ENCODE peak calls at places on chromosomes 2 and 18, in six cellular contexts. V is fibroblast of lung, W is cardiac muscle cell, M is GM20000, K is neural crest cell, X is foreskin fibroblast. T is an unnamed sample.

GRCh38 chr2:241025639-241026038 is 27.2 kb downstream of the SNED1 start:
- DNase-seq in V (no peak), W (no peak), M (no peak), K (no peak), X (no peak), T (no peak)

GRCh38 chr2:173881466-173881865 is 83.7 kb downstream of the SP3 start:
- DNase-seq in V (peak), W (peak), M (no peak), K (no peak), X (peak), T (no peak)

GRCh38 chr2:232741284-232741683 is 35.1 kb downstream of the KCNJ13 start:
- DNase-seq in V (no peak), W (no peak), M (no peak), K (no peak), X (no peak), T (no peak)

GRCh38 chr18:79011300-79011870 is 31.8 kb downstream of the SALL3 start:
- DNase-seq in V (no peak), W (no peak), M (no peak), K (no peak), X (no peak), T (no peak)

GRCh38 chr2:38748857-38749804 is 2.0 kb downstream of the SRSF7 start:
- DNase-seq in V (no peak), W (no peak), M (no peak), K (no peak), X (no peak), T (no peak)

GRCh38 chr2:200765995-200766660 is 45.6 kb upstream of the BZW1 start:
- DNase-seq in V (peak), W (no peak), M (no peak), K (no peak), X (no peak), T (no peak)

GRCh38 chr2:134173338-134174016 is 80.4 kb upstream of the MGAT5 start:
- DNase-seq in V (no peak), W (peak), M (no peak), K (no peak), X (no peak), T (no peak)

GRCh38 chr18:5093902-5094301 is 103.2 kb downstream of the AKAIN1 start:
- DNase-seq in V (no peak), W (no peak), M (no peak), K (no peak), X (no peak), T (no peak)

GRCh38 chr18:69985239-69985638 is 37.6 kb upstream of the CD226 start:
- DNase-seq in V (no peak), W (no peak), M (no peak), K (no peak), X (no peak), T (no peak)

GRCh38 chr2:203681978-203682377 is 24.5 kb upstream of the CD28 start:
- DNase-seq in V (peak), W (no peak), M (no peak), K (no peak), X (no peak), T (peak)

GRCh38 chr2:209614630-209615369 is 156.8 kb upstream of the UNC80 start:
- DNase-seq in V (peak), W (peak), M (no peak), K (no peak), X (no peak), T (no peak)

GRCh38 chr2:107730898-107731297 is 95.8 kb upstream of the RGPD4 start:
- DNase-seq in V (peak), W (no peak), M (no peak), K (no peak), X (no peak), T (no peak)

GRCh38 chr2:1778566-1778965 is 34.3 kb upstream of the PXDN start:
- DNase-seq in V (no peak), W (no peak), M (no peak), K (no peak), X (no peak), T (no peak)

GRCh38 chr18:39186008-39186407 is 1620.4 kb upstream of the CELF4 start:
- DNase-seq in V (no peak), W (no peak), M (no peak), K (no peak), X (no peak), T (no peak)

GRCh38 chr2:234666911-234667310 is 170.0 kb upstream of the ARL4C start:
- DNase-seq in V (no peak), W (no peak), M (no peak), K (no peak), X (no peak), T (no peak)

GRCh38 chr18:9849407-9849961 is 36.3 kb upstream of the TXNDC2 start:
- DNase-seq in V (no peak), W (no peak), M (no peak), K (no peak), X (no peak), T (peak)

GRCh38 chr2:207727256-207727655 is 15.8 kb downstream of the CCNYL1 start:
- DNase-seq in V (peak), W (no peak), M (no peak), K (no peak), X (peak), T (no peak)

GRCh38 chr2:187499941-187500532 is 52.0 kb upstream of the CALCRL start:
- DNase-seq in V (peak), W (peak), M (peak), K (peak), X (peak), T (peak)

GRCh38 chr18:71194438-71194837 is 905.6 kb downstream of the SOCS6 start:
- DNase-seq in V (no peak), W (no peak), M (no peak), K (no peak), X (no peak), T (no peak)

GRCh38 chr18:12960395-12960794 is 12.6 kb downstream of the SEH1L start:
- DNase-seq in V (no peak), W (no peak), M (no peak), K (no peak), X (no peak), T (no peak)

GRCh38 chr2:86631846-86632485 is 8.3 kb upstream of the RNF103 start:
- DNase-seq in V (no peak), W (no peak), M (no peak), K (no peak), X (no peak), T (no peak)

GRCh38 chr2:170816499-170817246 is at the start of gene GAD1:
- DNase-seq in V (peak), W (peak), M (peak), K (no peak), X (peak), T (peak)

GRCh38 chr18:56702946-56703345 is 51.8 kb downstream of the WDR7 start:
- DNase-seq in V (peak), W (peak), M (peak), K (peak), X (peak), T (peak)

GRCh38 chr2:32572030-32572429 is 55.8 kb upstream of the TTC27 start:
- DNase-seq in V (no peak), W (no peak), M (no peak), K (no peak), X (no peak), T (no peak)

GRCh38 chr2:237601453-237602116 is 11.1 kb upstream of the RAB17 start:
- DNase-seq in V (no peak), W (peak), M (no peak), K (no peak), X (no peak), T (no peak)

GRCh38 chr2:73212448-73213176 is 1.4 kb upstream of the SMYD5 start:
- DNase-seq in V (peak), W (peak), M (peak), K (peak), X (peak), T (peak)

GRCh38 chr2:73700661-73701447 is 36.3 kb downstream of the TPRKB start:
- DNase-seq in V (no peak), W (no peak), M (no peak), K (no peak), X (no peak), T (no peak)

GRCh38 chr2:150303281-150303680 is 184.2 kb downstream of the RND3 start:
- DNase-seq in V (no peak), W (no peak), M (no peak), K (no peak), X (no peak), T (no peak)

GRCh38 chr2:236051351-236051750 is 116.8 kb downstream of the GBX2 start:
- DNase-seq in V (no peak), W (no peak), M (no peak), K (no peak), X (no peak), T (no peak)

GRCh38 chr2:144692661-144693060 is 172.7 kb upstream of the ZEB2 start:
- DNase-seq in V (no peak), W (no peak), M (no peak), K (no peak), X (no peak), T (no peak)

GRCh38 chr18:12038082-12038660 is 55.5 kb upstream of the ANKRD62 start:
- DNase-seq in V (peak), W (no peak), M (no peak), K (no peak), X (no peak), T (no peak)

GRCh38 chr2:19349911-19350677 is 8.3 kb downstream of the OSR1 start:
- DNase-seq in V (peak), W (peak), M (peak), K (peak), X (no peak), T (peak)
- TF ChIP-seq CTCF in V (peak), W (peak), M (peak), K (peak), X (peak), T (peak)

GRCh38 chr2:20103514-20103913 is 52.1 kb upstream of the LAPTM4A start:
- DNase-seq in V (no peak), W (peak), M (no peak), K (no peak), X (peak), T (no peak)
- TF ChIP-seq CTCF in V (no peak), W (peak), M (no peak), K (peak), X (no peak), T (peak)

GRCh38 chr2:239397856-239398470 is 2.9 kb downstream of the HDAC4 start:
- DNase-seq in V (peak), W (no peak), M (no peak), K (no peak), X (peak), T (no peak)

GRCh38 chr2:239394978-239395377 is 5.8 kb downstream of the HDAC4 start:
- DNase-seq in V (no peak), W (no peak), M (no peak), K (no peak), X (no peak), T (no peak)

GRCh38 chr2:239395524-239395923 is 5.3 kb downstream of the HDAC4 start:
- DNase-seq in V (no peak), W (peak), M (no peak), K (no peak), X (no peak), T (no peak)

GRCh38 chr2:239398536-239398935 is 2.3 kb downstream of the HDAC4 start:
- DNase-seq in V (no peak), W (no peak), M (no peak), K (no peak), X (no peak), T (no peak)

DNA sequence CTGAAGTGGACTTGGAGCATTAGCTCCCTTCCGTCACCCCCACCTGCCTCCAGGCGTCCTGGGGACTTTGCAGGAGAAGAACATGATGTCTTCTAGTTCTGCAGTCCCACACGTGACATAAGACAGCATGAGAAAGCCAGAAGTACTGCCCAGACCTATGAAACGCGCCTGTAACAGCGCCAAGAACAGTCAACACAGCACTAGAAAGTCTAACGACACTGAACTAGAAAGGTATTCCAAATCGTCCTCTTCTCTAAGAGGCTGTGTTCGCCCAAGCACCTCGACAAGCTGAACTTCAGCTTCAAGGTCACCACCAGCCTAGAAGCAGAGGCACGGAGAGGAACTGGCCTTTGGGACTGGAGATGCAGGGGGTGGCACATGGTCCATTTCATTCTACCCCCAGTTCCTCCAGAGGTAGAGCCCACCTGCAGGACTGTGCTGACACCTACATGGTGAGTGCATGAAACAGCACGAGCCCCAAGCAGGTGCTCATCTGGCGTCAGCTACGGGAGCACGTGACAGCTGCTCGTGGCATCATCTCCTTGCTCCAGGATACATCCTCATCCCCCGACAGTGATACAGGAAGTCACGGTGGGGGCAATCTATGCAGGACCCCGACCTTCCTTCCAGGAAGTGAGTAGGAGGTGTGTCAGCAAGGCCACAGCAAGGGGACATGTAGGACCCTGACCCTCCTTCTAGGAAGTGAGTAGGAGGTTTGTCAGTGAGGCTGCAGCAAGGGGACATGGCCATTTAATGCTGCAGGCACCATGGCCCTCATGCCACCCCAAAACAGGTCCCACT is 3.7 kb downstream of the HDAC4 start:
- DNase-seq in V (no peak), W (peak), M (no peak), K (no peak), X (no peak), T (no peak)
- TF ChIP-seq CTCF in V (no peak), W (no peak), M (peak), K (no peak), X (no peak), T (no peak)

DNA sequence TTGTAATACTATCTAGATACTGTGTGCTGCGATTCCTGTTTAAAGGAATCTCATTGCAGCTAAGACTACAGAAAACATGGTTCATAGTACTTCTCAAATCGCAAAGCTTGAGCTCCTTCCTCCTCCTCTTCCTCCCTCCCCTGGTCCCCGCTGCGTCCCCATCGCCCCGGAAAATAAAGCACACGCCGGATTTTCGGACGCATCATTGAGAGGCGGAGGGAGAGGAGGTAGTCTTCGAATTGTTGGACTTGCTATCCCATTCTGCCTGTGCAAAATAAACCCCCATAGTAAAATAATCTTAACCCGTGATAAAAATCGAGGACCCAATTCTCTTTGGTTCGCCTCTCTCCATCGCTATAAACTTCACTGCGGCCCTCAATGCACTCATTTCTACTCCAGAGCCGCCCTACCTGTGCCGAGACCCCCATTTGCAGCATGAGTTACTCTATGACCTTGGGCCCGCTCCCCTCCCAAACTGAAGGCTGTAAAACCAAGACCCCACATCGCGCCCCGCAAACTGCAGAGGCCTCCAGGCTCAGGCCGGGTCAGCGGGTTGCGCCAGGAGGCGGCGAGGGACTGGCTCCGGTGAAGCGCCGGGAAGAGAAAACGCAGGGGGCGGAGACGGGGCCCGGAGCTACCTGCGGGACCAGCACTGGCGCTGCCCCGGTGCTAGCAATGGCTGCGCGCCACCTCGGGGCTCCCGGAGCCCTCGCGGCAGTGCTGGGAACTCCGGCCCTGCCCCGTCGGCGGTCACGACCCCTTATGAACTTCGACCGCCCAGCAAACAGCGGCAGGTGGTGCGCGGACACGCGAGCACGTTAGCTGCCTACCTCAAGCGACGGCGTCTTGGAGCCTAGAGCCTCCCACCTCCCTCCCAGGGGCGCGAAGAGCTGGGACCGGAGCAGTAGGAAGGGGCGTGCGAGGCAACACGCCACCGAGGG is 649 bp downstream of the ESCO1 start:
- DNase-seq in V (peak), W (peak), M (no peak), K (no peak), X (peak), T (peak)
- TF ChIP-seq CTCF in V (no peak), W (no peak), M (no peak), K (no peak), X (no peak), T (peak)

GRCh38 chr2:9843229-9844035 is at the start of gene TAF1B:
- DNase-seq in V (peak), W (peak), M (peak), K (peak), X (peak), T (peak)
- TF ChIP-seq CTCF in V (peak), W (peak), M (no peak), K (peak), X (peak), T (no peak)

DNA sequence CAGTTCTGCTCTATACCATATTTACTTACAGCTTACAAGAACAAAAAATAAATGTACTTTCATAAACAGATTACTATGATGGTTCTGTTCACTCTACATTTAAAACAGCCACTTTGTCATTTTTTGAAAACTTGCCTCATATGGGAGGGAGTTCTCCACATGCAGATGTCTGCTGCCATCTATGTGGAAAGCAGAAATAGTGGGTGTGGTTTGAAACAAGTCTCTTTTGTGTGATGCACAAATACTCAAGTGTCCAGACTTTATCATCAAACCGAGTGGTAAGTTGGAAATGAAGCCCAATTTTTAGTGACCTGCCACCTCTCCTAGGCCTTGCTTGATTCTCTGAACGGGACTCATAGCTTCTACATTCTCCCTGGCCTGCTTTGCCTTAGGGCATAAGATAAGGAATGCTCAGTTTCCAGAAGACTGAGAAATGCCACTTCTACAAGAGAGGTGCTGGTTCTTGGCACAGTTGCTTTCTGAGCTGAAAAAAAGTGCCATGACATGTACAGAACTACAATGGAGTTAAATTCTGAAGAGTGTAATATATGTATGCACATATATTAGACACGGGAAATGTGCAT is 221.1 kb downstream of the SLC8A1 start:
- DNase-seq in V (no peak), W (no peak), M (no peak), K (no peak), X (no peak), T (no peak)
- TF ChIP-seq CTCF in V (peak), W (no peak), M (no peak), K (no peak), X (no peak), T (no peak)

GRCh38 chr2:137944714-137945113 is 19.6 kb upstream of the HNMT start:
- DNase-seq in V (no peak), W (no peak), M (no peak), K (no peak), X (no peak), T (no peak)

GRCh38 chr2:137942785-137943034 is 21.6 kb upstream of the HNMT start:
- DNase-seq in V (no peak), W (no peak), M (no peak), K (no peak), X (no peak), T (no peak)

GRCh38 chr2:137943035-137943830 is 21.0 kb upstream of the HNMT start:
- DNase-seq in V (no peak), W (no peak), M (no peak), K (no peak), X (no peak), T (no peak)

GRCh38 chr2:137945229-137945628 is 19.0 kb upstream of the HNMT start:
- DNase-seq in V (no peak), W (no peak), M (no peak), K (no peak), X (no peak), T (no peak)

DNA sequence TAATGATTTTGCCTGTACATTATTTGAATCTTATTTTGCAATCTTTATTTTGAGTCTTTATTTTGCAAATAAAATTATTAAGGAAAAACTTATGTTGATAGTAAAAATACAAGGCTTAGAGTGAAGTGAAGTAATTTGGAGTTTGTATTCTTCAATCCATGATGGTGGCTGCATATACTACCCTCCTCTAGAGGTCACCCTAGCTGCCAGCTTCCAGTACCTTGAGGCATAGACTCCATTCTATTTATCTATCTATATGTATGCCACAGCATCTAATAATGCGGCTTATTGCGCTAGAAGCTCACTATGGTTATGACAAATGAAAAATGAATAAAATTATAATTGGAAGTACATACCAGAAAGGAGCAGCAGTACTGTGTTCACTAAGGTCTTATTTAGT is 20.3 kb upstream of the HNMT start:
- DNase-seq in V (no peak), W (no peak), M (no peak), K (no peak), X (no peak), T (no peak)
- TF ChIP-seq CTCF in V (no peak), W (no peak), M (no peak), K (no peak), X (peak), T (no peak)